ENCODE peak calls at places on chromosomes 16 and 17, in nine cellular contexts. K is CD8-positive, alpha-beta T cell; N is mesothelial cell of epicardium; L is PC-3; P is Calu3; M is progenitor cell of endocrine pancreas; C is adrenal gland; Z is foreskin fibroblast; T is K562. H is an unnamed sample.

GRCh38 chr16:46793841-46794240 is 37.1 kb downstream of the C16orf87 start:
- DNase-seq in K (no peak), N (no peak), L (no peak), P (no peak), M (no peak), C (no peak), Z (no peak), T (no peak), H (no peak)

GRCh38 chr17:66585472-66585871 is 249.4 kb upstream of the CACNG5 start:
- DNase-seq in K (no peak), N (no peak), L (no peak), P (no peak), M (no peak), C (no peak), Z (no peak), T (no peak), H (no peak)

GRCh38 chr17:62119373-62119772 is 54.3 kb upstream of the MED13 start:
- DNase-seq in K (no peak), N (no peak), L (no peak), P (no peak), M (no peak), C (no peak), Z (no peak), T (no peak), H (no peak)

GRCh38 chr17:4319221-4319620 is 47.3 kb downstream of the UBE2G1 start:
- DNase-seq in K (no peak), N (no peak), L (no peak), P (no peak), M (no peak), C (no peak), Z (no peak), T (no peak), H (no peak)

GRCh38 chr16:87563714-87564523 is 38.4 kb upstream of the JPH3 start:
- DNase-seq in K (no peak), N (no peak), L (no peak), P (no peak), M (no peak), C (no peak), Z (no peak), T (no peak), H (no peak)

GRCh38 chr17:15931394-15931793 is 13.5 kb upstream of the ADORA2B start:
- DNase-seq in K (no peak), N (no peak), L (peak; percentile 45), P (no peak), M (no peak), C (no peak), Z (no peak), T (no peak), H (no peak)

GRCh38 chr16:52076332-52077115 is 470.4 kb downstream of the TOX3 start:
- DNase-seq in K (no peak), N (no peak), L (no peak), P (no peak), M (no peak), C (no peak), Z (no peak), T (no peak), H (no peak)

GRCh38 chr17:37067555-37068111 is 118.9 kb downstream of the AATF start:
- DNase-seq in K (no peak), N (no peak), L (peak; percentile 87), P (peak; percentile 94), M (no peak), C (peak; percentile 86), Z (peak; percentile 71), T (peak; percentile 51), H (no peak)

GRCh38 chr16:89921699-89922476 is 1.3 kb upstream of the TUBB3 start:
- DNase-seq in K (no peak), N (peak; percentile 71), L (peak; percentile 87), P (peak; percentile 94), M (peak; percentile 30), C (peak; percentile 80), Z (peak; percentile 96), T (peak; percentile 93), H (peak; percentile 60)

GRCh38 chr16:4217246-4218131 is 24.4 kb downstream of the SRL start:
- DNase-seq in K (no peak), N (peak; percentile 42), L (no peak), P (no peak), M (no peak), C (no peak), Z (peak; percentile 30), T (no peak), H (no peak)

GRCh38 chr17:82598256-82599011 is 49.8 kb downstream of the WDR45B start:
- DNase-seq in K (no peak), N (no peak), L (no peak), P (no peak), M (no peak), C (no peak), Z (peak; percentile 45), T (no peak), H (no peak)

GRCh38 chr17:73478768-73479424 is 165.3 kb downstream of the SDK2 start:
- DNase-seq in K (no peak), N (no peak), L (peak; percentile 9), P (peak; percentile 18), M (no peak), C (no peak), Z (no peak), T (peak; percentile 23), H (no peak)
- TF ChIP-seq CTCF in K (no peak), N (no peak), L (peak; percentile 56), P (no peak), M (peak; percentile 55), C (no peak), Z (no peak), T (peak; percentile 60), H (no peak)

DNA sequence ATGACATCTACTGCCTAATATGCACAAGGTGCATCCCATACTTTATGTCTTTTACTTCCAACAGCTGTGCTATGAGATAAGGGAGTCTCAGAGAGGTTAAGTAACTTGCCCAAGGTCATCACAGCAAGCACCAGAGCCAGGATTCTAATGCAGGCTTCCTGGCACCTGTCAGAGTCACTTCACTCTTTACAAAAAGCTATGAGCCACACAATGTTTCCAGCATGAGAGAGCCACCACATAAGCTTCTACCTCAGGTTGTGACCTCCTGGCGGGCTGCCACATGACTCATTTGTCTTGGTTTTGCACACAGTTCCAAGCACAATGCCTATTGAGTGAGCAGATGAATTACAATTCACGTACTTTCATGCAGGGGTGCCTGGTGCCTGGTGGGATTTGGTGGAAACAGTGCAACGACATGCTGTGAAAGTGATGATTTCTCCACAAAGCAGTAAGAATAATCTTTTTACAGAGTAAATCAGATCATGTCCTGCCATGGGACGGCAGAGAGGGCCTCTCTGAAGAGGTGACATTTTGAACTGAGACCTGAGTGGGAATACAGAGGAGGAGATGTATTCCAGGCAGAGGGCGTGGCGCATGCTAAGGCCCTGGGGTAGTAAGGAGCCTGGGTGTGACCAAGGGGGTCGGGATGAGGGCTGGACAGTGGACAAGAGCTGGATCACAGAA is 53.2 kb downstream of the CACNG3 start:
- DNase-seq in K (no peak), N (no peak), L (peak; percentile 77), P (peak; percentile 94), M (no peak), C (peak; percentile 37), Z (peak; percentile 0), T (peak; percentile 62), H (no peak)
- TF ChIP-seq CTCF in K (no peak), N (no peak), L (no peak), P (no peak), M (no peak), C (no peak), Z (no peak), T (no peak), H (no peak)

GRCh38 chr16:57534881-57535658 is 1.3 kb downstream of the CCDC102A start:
- DNase-seq in K (no peak), N (peak; percentile 37), L (no peak), P (no peak), M (no peak), C (peak; percentile 35), Z (no peak), T (no peak), H (no peak)

GRCh38 chr16:57534337-57534880 is 2.0 kb downstream of the CCDC102A start:
- DNase-seq in K (no peak), N (peak; percentile 19), L (no peak), P (no peak), M (no peak), C (peak; percentile 13), Z (no peak), T (no peak), H (no peak)

GRCh38 chr16:57537194-57537505 is 779 bp upstream of the CCDC102A start:
- DNase-seq in K (no peak), N (no peak), L (no peak), P (no peak), M (no peak), C (no peak), Z (peak; percentile 18), T (no peak), H (no peak)

GRCh38 chr16:57536306-57537193 is at the start of gene CCDC102A:
- DNase-seq in K (no peak), N (peak; percentile 54), L (peak; percentile 37), P (no peak), M (no peak), C (no peak), Z (no peak), T (peak; percentile 46), H (peak; percentile 57)

DNA sequence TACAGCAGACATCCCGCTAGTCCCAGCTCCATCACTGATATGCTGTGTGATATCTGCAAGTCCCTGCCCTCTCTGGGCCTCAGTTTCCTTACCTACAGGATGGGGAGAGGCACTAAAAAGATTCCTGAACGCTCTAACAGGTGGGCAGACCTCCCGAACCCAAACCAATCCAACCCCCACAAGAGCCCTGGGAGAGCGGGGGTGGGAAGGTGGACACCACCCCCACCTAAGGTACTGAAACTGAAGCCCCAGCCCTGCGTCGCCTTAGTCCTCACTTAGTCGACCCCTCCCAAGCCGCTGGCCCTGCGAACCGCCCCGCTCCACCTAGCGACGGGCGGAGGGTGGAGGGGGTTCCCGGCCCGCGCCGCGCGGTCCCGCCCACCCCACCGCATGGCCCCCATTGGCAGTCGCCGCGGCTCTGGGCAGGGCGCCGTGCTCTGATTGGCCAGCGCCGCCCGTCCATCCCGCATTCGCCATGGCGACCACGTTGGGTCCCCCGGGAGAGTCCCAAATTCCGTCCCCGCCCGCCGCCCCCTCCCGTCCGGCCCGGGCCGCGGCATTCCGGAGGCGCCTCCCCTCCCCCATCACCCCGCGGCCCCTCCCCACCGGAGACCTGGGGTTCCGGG is 578 bp downstream of the CCDC102A start:
- DNase-seq in K (peak; percentile 83), N (peak; percentile 94), L (peak; percentile 81), P (peak; percentile 97), M (peak; percentile 92), C (peak; percentile 97), Z (peak; percentile 90), T (peak; percentile 92), H (peak; percentile 80)
- TF ChIP-seq CTCF in K (no peak), N (no peak), L (no peak), P (peak; percentile 27), M (peak; percentile 27), C (peak; percentile 29), Z (no peak), T (no peak), H (peak; percentile 28)

DNA sequence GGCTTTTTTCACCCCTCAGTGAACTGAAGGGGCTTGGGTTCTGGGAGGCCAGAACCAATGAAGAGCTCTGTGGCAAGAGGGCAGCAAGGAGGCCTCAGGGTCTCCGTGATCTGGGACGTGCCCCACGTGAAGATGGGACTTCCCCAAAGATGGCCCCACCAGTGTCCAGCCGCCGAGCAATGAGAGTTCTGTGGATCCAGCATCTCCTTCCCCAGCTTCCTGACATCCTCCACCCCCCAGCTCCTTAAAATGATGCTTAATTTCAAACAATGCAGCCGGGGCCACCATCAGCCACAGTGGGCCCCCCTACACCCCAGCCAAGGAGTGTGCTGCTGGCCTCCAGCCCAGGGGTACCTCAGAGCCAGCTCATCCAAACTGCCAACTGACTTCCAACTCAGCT is 5.9 kb upstream of the SPPL2C start:
- DNase-seq in K (no peak), N (no peak), L (no peak), P (no peak), M (no peak), C (no peak), Z (no peak), T (no peak), H (no peak)
- TF ChIP-seq CTCF in K (no peak), N (no peak), L (no peak), P (no peak), M (no peak), C (no peak), Z (no peak), T (no peak), H (no peak)

GRCh38 chr17:41930009-41930832 is at the start of gene ODAD4:
- DNase-seq in K (peak; percentile 93), N (peak; percentile 95), L (peak; percentile 92), P (peak; percentile 99), M (peak; percentile 85), C (peak; percentile 94), Z (peak; percentile 97), T (peak; percentile 97), H (peak; percentile 91)
- TF ChIP-seq CTCF in K (peak; percentile 62), N (no peak), L (peak; percentile 47), P (no peak), M (peak; percentile 37), C (peak; percentile 81), Z (peak; percentile 38), T (peak; percentile 72), H (peak; percentile 62)